ENCODE peak calls at places on chromosomes 2 and 18, in four cellular contexts. G, J, W and H are unnamed samples.

GRCh38 chr2:8300216-8300615 is 381.6 kb upstream of the ID2 start:
- DNase-seq in G (no peak), J (no peak), W (no peak), H (no peak)

GRCh38 chr2:198165289-198165688 is 360.9 kb downstream of the PLCL1 start:
- DNase-seq in G (no peak), J (no peak), W (no peak), H (no peak)

GRCh38 chr2:49459314-49459993 is 305.1 kb upstream of the FSHR start:
- DNase-seq in G (no peak), J (no peak), W (no peak), H (no peak)

GRCh38 chr2:220394433-220394832 is 767.0 kb downstream of the SLC4A3 start:
- DNase-seq in G (peak), J (peak), W (no peak), H (peak)

GRCh38 chr2:239291505-239292350 is 109.1 kb downstream of the HDAC4 start:
- DNase-seq in G (no peak), J (no peak), W (no peak), H (no peak)

GRCh38 chr2:35846-36245 is 10.5 kb downstream of the FAM110C start:
- DNase-seq in G (no peak), J (no peak), W (no peak), H (peak)

GRCh38 chr2:240095556-240096523 is 40.3 kb downstream of the COPS9 start:
- DNase-seq in G (no peak), J (no peak), W (no peak), H (no peak)

GRCh38 chr2:67158718-67159117 is 238.4 kb upstream of the ETAA1 start:
- DNase-seq in G (no peak), J (no peak), W (no peak), H (no peak)

GRCh38 chr2:137178955-137179377 is 413.6 kb downstream of the THSD7B start:
- DNase-seq in G (no peak), J (peak), W (no peak), H (peak)

GRCh38 chr2:229719926-229720652 is 5.7 kb upstream of the DNER start:
- DNase-seq in G (no peak), J (no peak), W (no peak), H (no peak)

GRCh38 chr2:175690113-175690716 is 311.9 kb downstream of the LNPK start:
- DNase-seq in G (peak), J (peak), W (no peak), H (peak)

GRCh38 chr2:120177011-120177621 is 46.1 kb downstream of the TMEM185B start:
- DNase-seq in G (peak), J (no peak), W (peak), H (peak)

GRCh38 chr2:207450186-207450585 is 79.6 kb upstream of the CREB1 start:
- DNase-seq in G (no peak), J (no peak), W (no peak), H (no peak)

GRCh38 chr2:88692187-88692586 is 714 bp downstream of the RPIA start:
- DNase-seq in G (peak), J (peak), W (no peak), H (no peak)

GRCh38 chr18:5646739-5647138 is 102.9 kb upstream of the EPB41L3 start:
- DNase-seq in G (no peak), J (no peak), W (no peak), H (no peak)

GRCh38 chr2:206993964-206994363 is 54.6 kb downstream of the CPO start:
- DNase-seq in G (no peak), J (peak), W (no peak), H (no peak)

GRCh38 chr2:146677280-146677679 is 1167.5 kb upstream of the ACVR2A start:
- DNase-seq in G (no peak), J (no peak), W (no peak), H (no peak)

GRCh38 chr2:156320491-156320896 is 12.0 kb downstream of the NR4A2 start:
- DNase-seq in G (peak), J (peak), W (no peak), H (no peak)

GRCh38 chr2:158131483-158131912 is 29.8 kb downstream of the UPP2 start:
- DNase-seq in G (no peak), J (no peak), W (no peak), H (no peak)

GRCh38 chr2:157420771-157421323 is 23.0 kb downstream of the CYTIP start:
- DNase-seq in G (no peak), J (peak), W (no peak), H (no peak)

GRCh38 chr2:29475446-29476006 is 360.3 kb downstream of the CLIP4 start:
- DNase-seq in G (no peak), J (no peak), W (no peak), H (no peak)

GRCh38 chr18:22032392-22032961 is 136.9 kb upstream of the GATA6 start:
- DNase-seq in G (no peak), J (peak), W (no peak), H (peak)

GRCh38 chr2:8133331-8133730 is 548.5 kb upstream of the ID2 start:
- DNase-seq in G (no peak), J (no peak), W (no peak), H (no peak)

GRCh38 chr2:224890407-224890806 is 151.9 kb downstream of the DOCK10 start:
- DNase-seq in G (no peak), J (no peak), W (no peak), H (no peak)

GRCh38 chr18:41745166-41746049 is 209.6 kb upstream of the PIK3C3 start:
- DNase-seq in G (peak), J (peak), W (no peak), H (no peak)

GRCh38 chr2:55425449-55425848 is 5.8 kb upstream of the CCDC88A start:
- DNase-seq in G (no peak), J (peak), W (no peak), H (peak)

GRCh38 chr18:12376034-12376717 is 851 bp downstream of the AFG3L2 start:
- DNase-seq in G (peak), J (peak), W (no peak), H (no peak)

GRCh38 chr2:241237949-241238371 is 49.5 kb downstream of the ANO7 start:
- DNase-seq in G (no peak), J (no peak), W (no peak), H (no peak)

GRCh38 chr2:101479328-101479727 is 4.4 kb upstream of the RFX8 start:
- DNase-seq in G (no peak), J (no peak), W (no peak), H (no peak)
- H3K4me3 ChIP-seq in G (no peak), J (no peak), W (no peak), H (no peak)

GRCh38 chr2:138819964-138820363 is 39.8 kb upstream of the NXPH2 start:
- DNase-seq in G (no peak), J (no peak), W (no peak), H (no peak)

GRCh38 chr2:138818479-138818878 is 38.3 kb upstream of the NXPH2 start:
- DNase-seq in G (no peak), J (no peak), W (no peak), H (no peak)

GRCh38 chr2:138811454-138811853 is 31.3 kb upstream of the NXPH2 start:
- DNase-seq in G (no peak), J (no peak), W (no peak), H (no peak)

GRCh38 chr2:138814123-138814883 is 34.1 kb upstream of the NXPH2 start:
- DNase-seq in G (no peak), J (no peak), W (no peak), H (no peak)
- TF ChIP-seq CTCF in G (peak), J (peak), W (no peak), H (peak)

GRCh38 chr18:34493099-34493544 is 217.0 kb upstream of the DTNA start:
- DNase-seq in G (peak), J (peak), W (peak), H (peak)

GRCh38 chr18:34491719-34492118 is 218.4 kb upstream of the DTNA start:
- DNase-seq in G (no peak), J (no peak), W (no peak), H (no peak)

GRCh38 chr18:34493566-34494358 is 216.3 kb upstream of the DTNA start:
- DNase-seq in G (peak), J (no peak), W (no peak), H (no peak)

GRCh38 chr18:34494359-34494696 is 215.8 kb upstream of the DTNA start:
- DNase-seq in G (peak), J (no peak), W (no peak), H (no peak)

GRCh38 chr18:34492652-34493051 is 217.4 kb upstream of the DTNA start:
- DNase-seq in G (no peak), J (no peak), W (no peak), H (no peak)
- H3K4me3 ChIP-seq in G (peak), J (peak), W (peak), H (no peak)

GRCh38 chr2:170394988-170395387 is 217.0 kb downstream of the MYO3B start:
- DNase-seq in G (no peak), J (no peak), W (no peak), H (no peak)

GRCh38 chr2:170401187-170401586 is 223.2 kb downstream of the MYO3B start:
- DNase-seq in G (no peak), J (no peak), W (no peak), H (no peak)

GRCh38 chr2:170393861-170394498 is 216.0 kb downstream of the MYO3B start:
- DNase-seq in G (no peak), J (no peak), W (no peak), H (no peak)

GRCh38 chr2:170391018-170391417 is 213.1 kb downstream of the MYO3B start:
- DNase-seq in G (no peak), J (no peak), W (no peak), H (no peak)

DNA sequence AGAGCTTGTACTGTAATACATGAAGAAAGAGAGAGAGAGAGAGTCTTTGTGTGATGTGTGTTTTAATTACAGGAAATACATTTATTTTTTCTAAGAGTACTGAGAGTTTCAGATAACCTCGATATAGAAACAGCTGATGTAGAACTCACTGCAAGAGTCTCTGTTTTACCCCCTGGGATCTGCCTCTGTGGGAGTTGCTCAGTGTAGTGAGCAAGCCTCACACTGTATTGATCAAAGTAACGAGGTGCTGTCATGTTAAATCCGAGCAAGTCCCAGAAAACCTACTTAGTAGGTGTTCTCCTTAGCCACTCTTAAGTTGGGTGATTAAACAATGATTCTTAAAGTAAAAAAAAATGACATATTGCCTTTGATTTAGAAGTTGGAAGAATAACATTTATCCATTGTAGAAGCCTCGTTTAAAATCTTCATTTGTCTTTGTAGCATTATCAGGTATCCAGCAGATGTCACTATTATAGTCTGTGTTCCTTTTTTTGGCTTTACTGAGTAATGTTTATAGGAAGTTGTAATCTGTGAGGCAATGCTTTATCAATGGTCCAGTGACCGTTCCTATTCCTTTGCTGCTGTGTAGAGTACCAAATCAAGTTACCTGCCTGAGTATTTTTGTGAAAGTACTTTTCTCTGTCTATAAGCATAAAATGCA is 219.0 kb downstream of the MYO3B start:
- DNase-seq in G (no peak), J (peak), W (no peak), H (no peak)
- TF ChIP-seq CTCF in G (peak), J (no peak), W (no peak), H (peak)

GRCh38 chr2:112138143-112139032 is at the start of gene FBLN7:
- DNase-seq in G (no peak), J (no peak), W (no peak), H (no peak)
- H3K4me3 ChIP-seq in G (peak), J (peak), W (peak), H (peak)

GRCh38 chr2:134657650-134658250 is 61.0 kb downstream of the TMEM163 start:
- DNase-seq in G (no peak), J (no peak), W (no peak), H (no peak)
- TF ChIP-seq CTCF in G (peak), J (peak), W (no peak), H (peak)

DNA sequence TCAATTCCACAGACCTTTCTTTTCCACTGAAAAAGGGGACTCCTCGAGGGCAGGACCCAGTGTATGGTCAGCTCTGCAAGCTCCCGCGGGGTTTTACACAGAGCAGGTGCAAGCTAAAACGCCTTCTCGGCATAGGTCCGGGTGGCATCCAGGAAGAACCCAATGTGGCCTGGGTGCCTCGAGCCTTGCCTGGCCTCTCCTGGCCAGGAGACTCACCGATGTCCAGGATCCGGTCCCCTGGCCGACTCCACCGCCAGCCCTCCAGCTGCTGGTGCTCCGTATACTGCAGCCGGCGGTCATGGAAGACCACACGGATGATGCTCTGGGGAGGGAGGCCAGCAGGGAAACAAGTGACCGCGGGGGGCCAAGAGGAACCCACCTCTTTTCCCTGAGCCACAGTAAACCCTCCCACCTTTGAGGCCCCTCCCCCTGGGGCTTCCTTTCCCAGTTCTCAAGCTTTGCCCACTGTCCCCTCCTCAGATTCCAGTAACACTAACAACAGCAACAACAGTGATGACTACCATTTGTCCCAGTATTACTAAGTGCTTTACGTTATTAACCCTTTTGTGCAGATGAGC is 36.1 kb downstream of the TFCP2L1 start:
- DNase-seq in G (no peak), J (no peak), W (no peak), H (no peak)
- H3K4me3 ChIP-seq in G (no peak), J (no peak), W (no peak), H (no peak)

DNA sequence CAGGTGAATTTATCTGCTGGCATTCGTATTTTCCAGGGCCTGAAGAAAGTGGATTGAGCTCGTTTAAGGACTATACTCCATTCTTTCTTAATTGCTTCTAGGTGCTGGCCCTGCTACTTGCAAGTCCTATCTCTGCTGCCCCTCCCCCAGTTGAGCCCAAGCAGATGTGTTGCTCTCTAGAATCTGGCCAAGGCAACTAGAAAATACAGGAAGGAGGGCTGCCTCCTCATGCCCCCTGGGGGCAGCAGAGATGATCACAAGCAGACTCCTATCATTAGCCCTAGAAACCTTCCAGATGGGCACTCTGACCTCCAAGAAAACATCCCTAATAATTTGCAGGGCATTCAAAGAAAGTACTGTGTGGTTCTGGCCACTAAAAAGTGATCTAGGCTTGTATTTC is 72.5 kb upstream of the CYP26B1 start:
- DNase-seq in G (no peak), J (no peak), W (no peak), H (no peak)
- TF ChIP-seq CTCF in G (no peak), J (no peak), W (no peak), H (peak)